ENCODE peak calls at places on chromosome 19, in four cellular contexts. One of them, this sample, is unnamed.

GRCh38 chr19:18967358-18968146 is 26.5 kb upstream of the HOMER3 start:
- DNase-seq in fibroblast of the aortic adventitia: peak; percentile 49
- DNase-seq in astrocyte of the spinal cord: peak; percentile 25
- DNase-seq in kidney epithelial cell: peak; percentile 76
- DNase-seq in this sample: no peak

GRCh38 chr19:10761443-10762242 is 43.8 kb downstream of the DNM2 start:
- DNase-seq in fibroblast of the aortic adventitia: no peak
- DNase-seq in astrocyte of the spinal cord: no peak
- DNase-seq in kidney epithelial cell: no peak
- DNase-seq in this sample: no peak

GRCh38 chr19:12580180-12580694 is 29.0 kb upstream of the ZNF564 start:
- DNase-seq in fibroblast of the aortic adventitia: no peak
- DNase-seq in astrocyte of the spinal cord: peak; percentile 8
- DNase-seq in kidney epithelial cell: no peak
- DNase-seq in this sample: peak; percentile 79

GRCh38 chr19:4971424-4971793 is 2.5 kb downstream of the KDM4B start:
- DNase-seq in fibroblast of the aortic adventitia: no peak
- DNase-seq in astrocyte of the spinal cord: peak; percentile 17
- DNase-seq in kidney epithelial cell: no peak
- DNase-seq in this sample: no peak

GRCh38 chr19:32404213-32404938 is 1.2 kb upstream of the DPY19L3 start:
- DNase-seq in fibroblast of the aortic adventitia: no peak
- DNase-seq in astrocyte of the spinal cord: no peak
- DNase-seq in kidney epithelial cell: no peak
- DNase-seq in this sample: no peak

GRCh38 chr19:45770192-45771101 is 1.4 kb upstream of the SIX5 start:
- DNase-seq in fibroblast of the aortic adventitia: peak; percentile 97
- DNase-seq in astrocyte of the spinal cord: peak; percentile 99
- DNase-seq in kidney epithelial cell: peak; percentile 91
- DNase-seq in this sample: peak; percentile 91

GRCh38 chr19:33394006-33394722 is 20.7 kb downstream of the CEBPG start:
- DNase-seq in fibroblast of the aortic adventitia: peak; percentile 86
- DNase-seq in astrocyte of the spinal cord: peak; percentile 63
- DNase-seq in kidney epithelial cell: no peak
- DNase-seq in this sample: peak; percentile 52

GRCh38 chr19:40872209-40872608 is 9.8 kb downstream of the CYP2A7 start:
- DNase-seq in fibroblast of the aortic adventitia: peak; percentile 6
- DNase-seq in astrocyte of the spinal cord: no peak
- DNase-seq in kidney epithelial cell: no peak
- DNase-seq in this sample: no peak

GRCh38 chr19:49808762-49809154 is 4.3 kb downstream of the FUZ start:
- DNase-seq in fibroblast of the aortic adventitia: peak; percentile 74
- DNase-seq in astrocyte of the spinal cord: peak; percentile 82
- DNase-seq in kidney epithelial cell: peak; percentile 28
- DNase-seq in this sample: peak; percentile 24

GRCh38 chr19:44808463-44809371 is at the start of gene BCAM:
- DNase-seq in fibroblast of the aortic adventitia: peak; percentile 54
- DNase-seq in astrocyte of the spinal cord: peak; percentile 51
- DNase-seq in kidney epithelial cell: no peak
- DNase-seq in this sample: no peak

GRCh38 chr19:14479309-14479984 is 4.3 kb upstream of the PTGER1 start:
- DNase-seq in fibroblast of the aortic adventitia: no peak
- DNase-seq in astrocyte of the spinal cord: no peak
- DNase-seq in kidney epithelial cell: no peak
- DNase-seq in this sample: no peak

GRCh38 chr19:1513492-1514294 is 874 bp upstream of the ADAMTSL5 start:
- DNase-seq in fibroblast of the aortic adventitia: peak; percentile 52
- DNase-seq in astrocyte of the spinal cord: no peak
- DNase-seq in kidney epithelial cell: no peak
- DNase-seq in this sample: no peak

DNA sequence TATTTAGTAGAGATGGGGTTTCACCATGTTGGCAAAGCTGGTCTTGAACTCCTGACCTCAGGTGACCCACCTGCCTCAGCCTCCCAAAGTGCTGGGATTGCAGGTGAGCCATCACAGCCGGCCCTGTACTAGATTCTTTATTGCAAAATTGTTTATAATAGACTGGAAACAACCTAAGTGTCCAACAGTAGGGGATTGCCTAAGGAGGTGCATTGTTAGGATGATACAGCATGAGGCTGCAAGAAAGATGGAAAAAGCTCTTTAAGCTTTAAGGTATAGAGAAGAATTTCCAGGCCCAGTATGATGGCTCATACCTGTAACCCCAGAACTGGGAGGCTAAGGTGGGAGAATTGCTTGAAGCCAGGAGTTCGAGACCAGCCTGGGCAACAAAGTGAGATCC is 8.2 kb downstream of the BCAT2 start:
- DNase-seq in fibroblast of the aortic adventitia: no peak
- DNase-seq in astrocyte of the spinal cord: no peak
- DNase-seq in kidney epithelial cell: no peak
- DNase-seq in this sample: no peak
- TF ChIP-seq CTCF in fibroblast of the aortic adventitia: no peak
- TF ChIP-seq CTCF in astrocyte of the spinal cord: no peak
- TF ChIP-seq CTCF in kidney epithelial cell: no peak
- TF ChIP-seq CTCF in this sample: no peak

GRCh38 chr19:39157997-39158389 is 32.4 kb downstream of the PAK4 start:
- DNase-seq in fibroblast of the aortic adventitia: no peak
- DNase-seq in astrocyte of the spinal cord: no peak
- DNase-seq in kidney epithelial cell: no peak
- DNase-seq in this sample: no peak

GRCh38 chr19:39162441-39163043 is 34.2 kb upstream of the NCCRP1 start:
- DNase-seq in fibroblast of the aortic adventitia: no peak
- DNase-seq in astrocyte of the spinal cord: no peak
- DNase-seq in kidney epithelial cell: no peak
- DNase-seq in this sample: no peak

GRCh38 chr19:39160889-39161672 is 35.5 kb downstream of the PAK4 start:
- DNase-seq in fibroblast of the aortic adventitia: peak; percentile 41
- DNase-seq in astrocyte of the spinal cord: no peak
- DNase-seq in kidney epithelial cell: no peak
- DNase-seq in this sample: no peak

GRCh38 chr19:39158646-39159260 is 33.2 kb downstream of the PAK4 start:
- DNase-seq in fibroblast of the aortic adventitia: no peak
- DNase-seq in astrocyte of the spinal cord: no peak
- DNase-seq in kidney epithelial cell: no peak
- DNase-seq in this sample: no peak

DNA sequence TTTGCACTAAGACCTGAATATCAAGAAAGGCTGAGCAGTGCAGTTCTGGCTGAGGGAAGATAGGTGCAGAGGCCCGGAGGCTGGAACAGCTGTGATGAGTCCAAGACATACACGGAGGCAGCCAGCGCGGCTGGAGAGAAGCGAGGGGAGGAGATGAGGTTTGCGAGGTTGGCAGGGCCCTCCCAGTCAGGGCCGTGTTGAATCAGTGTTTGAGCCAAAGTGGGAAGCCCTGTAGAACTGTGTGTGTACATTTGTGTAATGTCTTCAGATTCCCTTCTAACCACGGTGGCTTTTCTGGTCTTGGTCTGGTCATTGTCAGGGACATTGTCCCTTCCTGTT is 34.9 kb downstream of the PAK4 start:
- DNase-seq in fibroblast of the aortic adventitia: peak; percentile 85
- DNase-seq in astrocyte of the spinal cord: peak; percentile 53
- DNase-seq in kidney epithelial cell: no peak
- DNase-seq in this sample: peak; percentile 14
- H3K4me3 ChIP-seq in fibroblast of the aortic adventitia: no peak overlapping the region
- H3K4me3 ChIP-seq in astrocyte of the spinal cord: no peak overlapping the region
- H3K4me3 ChIP-seq in kidney epithelial cell: no peak overlapping the region
- H3K4me3 ChIP-seq in this sample: no peak overlapping the region

GRCh38 chr19:54399189-54399588 is 16.1 kb upstream of the TTYH1 start:
- DNase-seq in fibroblast of the aortic adventitia: no peak
- DNase-seq in astrocyte of the spinal cord: no peak
- DNase-seq in kidney epithelial cell: no peak
- DNase-seq in this sample: no peak
- TF ChIP-seq CTCF in fibroblast of the aortic adventitia: no peak
- TF ChIP-seq CTCF in astrocyte of the spinal cord: no peak
- TF ChIP-seq CTCF in kidney epithelial cell: no peak
- TF ChIP-seq CTCF in this sample: no peak

GRCh38 chr19:42528354-42529247 is at the start of gene CEACAM1:
- DNase-seq in fibroblast of the aortic adventitia: no peak
- DNase-seq in astrocyte of the spinal cord: no peak
- DNase-seq in kidney epithelial cell: no peak
- DNase-seq in this sample: no peak
- H3K4me3 ChIP-seq in fibroblast of the aortic adventitia: no peak within 1 kb of the TSS
- H3K4me3 ChIP-seq in astrocyte of the spinal cord: no peak within 1 kb of the TSS
- H3K4me3 ChIP-seq in kidney epithelial cell: no peak within 1 kb of the TSS
- H3K4me3 ChIP-seq in this sample: no peak within 1 kb of the TSS

This sample was measured in AG09309.